ENCODE peak calls at places on chromosomes 2 and 18, in eight cellular contexts. F is GDM1; Q is midbrain; A is T-helper 1 cell; J is activated CD8-positive, alpha-beta memory T cell treated with anti-CD3 and anti-CD28 coated beads for 24 hours; P is stimulated activated CD4-positive, alpha-beta T cell treated with anti-CD3 and anti-CD28 coated beads, Interleukin-2, amount 100 ng/mL, for 48 hours; M is Caki2; D is stimulated activated CD8-positive, alpha-beta memory T cell treated with anti-CD3 and anti-CD28 coated beads, Interleukin-7, amount 100 ng/mL, for 24 hours. T is an unnamed sample.

GRCh38 chr2:2830576-2830975 is 499.5 kb upstream of the MYT1L start:
- DNase-seq in F (no peak), Q (no peak), A (no peak), J (peak), P (no peak), M (no peak), D (no peak), T (no peak)

GRCh38 chr2:45888641-45889040 is 237.2 kb downstream of the PRKCE start:
- DNase-seq in F (no peak), Q (no peak), A (no peak), J (no peak), P (no peak), M (no peak), D (no peak), T (no peak)

GRCh38 chr2:226977775-226978190 is 141.9 kb downstream of the RHBDD1 start:
- DNase-seq in F (no peak), Q (no peak), A (no peak), J (no peak), P (no peak), M (peak), D (no peak), T (no peak)

GRCh38 chr2:132403176-132403575 is 13.4 kb upstream of the GPR39 start:
- DNase-seq in F (no peak), Q (no peak), A (no peak), J (no peak), P (no peak), M (no peak), D (no peak), T (no peak)

GRCh38 chr2:127175406-127175805 is 44.7 kb downstream of the CYP27C1 start:
- DNase-seq in F (no peak), Q (no peak), A (no peak), J (no peak), P (no peak), M (no peak), D (no peak), T (no peak)

GRCh38 chr18:48195782-48196181 is 213.4 kb downstream of the ZBTB7C start:
- DNase-seq in F (no peak), Q (no peak), A (no peak), J (no peak), P (no peak), M (no peak), D (no peak), T (no peak)

GRCh38 chr2:161990741-161991140 is 83.3 kb downstream of the DPP4 start:
- DNase-seq in F (no peak), Q (no peak), A (no peak), J (no peak), P (no peak), M (peak), D (no peak), T (no peak)

GRCh38 chr2:170218931-170219330 is 41.0 kb downstream of the MYO3B start:
- DNase-seq in F (no peak), Q (no peak), A (no peak), J (no peak), P (no peak), M (no peak), D (no peak), T (no peak)

GRCh38 chr18:21820035-21820810 is 79.6 kb downstream of the MIB1 start:
- DNase-seq in F (no peak), Q (no peak), A (no peak), J (no peak), P (no peak), M (no peak), D (no peak), T (peak)

GRCh38 chr2:79437416-79438281 is 75.2 kb upstream of the CTNNA2 start:
- DNase-seq in F (no peak), Q (no peak), A (no peak), J (no peak), P (no peak), M (no peak), D (no peak), T (no peak)

GRCh38 chr2:190023860-190024259 is 38.7 kb downstream of the MSTN start:
- DNase-seq in F (peak), Q (peak), A (no peak), J (no peak), P (no peak), M (peak), D (no peak), T (peak)

GRCh38 chr2:174235680-174236079 is 12.7 kb downstream of the OLA1 start:
- DNase-seq in F (no peak), Q (no peak), A (no peak), J (no peak), P (no peak), M (no peak), D (no peak), T (no peak)

GRCh38 chr18:62881509-62882016 is 166.2 kb downstream of the PHLPP1 start:
- DNase-seq in F (no peak), Q (no peak), A (no peak), J (no peak), P (no peak), M (peak), D (no peak), T (no peak)

GRCh38 chr2:239296020-239296932 is 104.5 kb downstream of the HDAC4 start:
- DNase-seq in F (no peak), Q (peak), A (no peak), J (no peak), P (no peak), M (no peak), D (no peak), T (no peak)

GRCh38 chr2:195612515-195613495 is 44.2 kb upstream of the SLC39A10 start:
- DNase-seq in F (no peak), Q (no peak), A (no peak), J (no peak), P (no peak), M (peak), D (no peak), T (no peak)

GRCh38 chr2:70569559-70569958 is 15.9 kb upstream of the TGFA start:
- DNase-seq in F (no peak), Q (no peak), A (no peak), J (no peak), P (no peak), M (peak), D (no peak), T (no peak)

GRCh38 chr2:123518387-123518786 is 506.7 kb upstream of the CNTNAP5 start:
- DNase-seq in F (no peak), Q (no peak), A (no peak), J (no peak), P (no peak), M (no peak), D (no peak), T (no peak)

GRCh38 chr18:57223160-57223870 is 76.4 kb downstream of the BOD1L2 start:
- DNase-seq in F (no peak), Q (no peak), A (no peak), J (no peak), P (no peak), M (peak), D (no peak), T (no peak)

GRCh38 chr2:36433311-36434217 is 78.0 kb downstream of the CRIM1 start:
- DNase-seq in F (no peak), Q (peak), A (no peak), J (no peak), P (no peak), M (no peak), D (no peak), T (no peak)

GRCh38 chr2:10449838-10450691 is 1.9 kb upstream of the ODC1 start:
- DNase-seq in F (no peak), Q (no peak), A (no peak), J (no peak), P (no peak), M (no peak), D (no peak), T (no peak)

T was measured in GF-D8.